ENCODE peak calls at places on chromosome 10, in four cellular contexts. W is MM.1S, V is ascending aorta, Z is adrenal gland. Y is an unnamed sample. For H3K4me1, the result is how much of the 10 kb centered on the place peaks cover.

GRCh38 chr10:124049484-124049883 is 43.9 kb downstream of the CHST15 start:
- DNase-seq in V (no peak), Z (no peak), W (no peak), Y (no peak)

GRCh38 chr10:688621-689426 is 644 bp downstream of the DIP2C start:
- DNase-seq in V (no peak), Z (peak), W (no peak), Y (peak)

GRCh38 chr10:115854740-115855435 is 418.1 kb downstream of the GFRA1 start:
- DNase-seq in W (no peak), V (no peak), Z (no peak), Y (no peak)

GRCh38 chr10:93518531-93518930 is 22.1 kb downstream of the CEP55 start:
- DNase-seq in Z (no peak), V (no peak), W (no peak), Y (no peak)

GRCh38 chr10:78831457-78831856 is 237.3 kb upstream of the ZMIZ1 start:
- DNase-seq in Z (no peak), V (no peak), W (no peak), Y (no peak)

GRCh38 chr10:63708421-63708820 is 187.2 kb downstream of the REEP3 start:
- DNase-seq in Z (no peak), V (no peak), W (no peak), Y (no peak)

GRCh38 chr10:22341190-22341935 is 3.9 kb upstream of the SPAG6 start:
- DNase-seq in V (no peak), Z (no peak), W (no peak), Y (no peak)

GRCh38 chr10:17229016-17229716 is 1.1 kb downstream of the VIM start:
- DNase-seq in W (peak), V (peak), Z (peak), Y (peak)

GRCh38 chr10:91779011-91779605 is 19.1 kb upstream of the TNKS2 start:
- DNase-seq in V (no peak), Z (no peak), W (no peak), Y (no peak)

GRCh38 chr10:103640436-103641181 is 147.1 kb downstream of the NEURL1 start:
- DNase-seq in W (no peak), Z (no peak), V (no peak), Y (no peak)

GRCh38 chr10:24556746-24557742 is 166.6 kb downstream of the ARHGAP21 start:
- DNase-seq in Z (peak), W (peak), V (peak), Y (no peak)

GRCh38 chr10:78556700-78557432 is 511.9 kb upstream of the ZMIZ1 start:
- DNase-seq in V (no peak), W (no peak), Z (no peak), Y (no peak)

GRCh38 chr10:6689036-6689435 is 109.0 kb upstream of the PRKCQ start:
- DNase-seq in W (no peak), Z (no peak), V (no peak), Y (no peak)

GRCh38 chr10:11295492-11295891 is 277.8 kb downstream of the CELF2 start:
- DNase-seq in Z (no peak), W (no peak), V (no peak), Y (no peak)

GRCh38 chr10:116385994-116386809 is 41.4 kb upstream of the PNLIPRP3 start:
- DNase-seq in V (no peak), W (peak), Z (no peak), Y (no peak)

GRCh38 chr10:7318836-7319235 is 92.0 kb downstream of the SFMBT2 start:
- DNase-seq in Z (no peak), W (no peak), V (no peak), Y (no peak)

GRCh38 chr10:10869592-10869991 is 148.1 kb upstream of the CELF2 start:
- DNase-seq in Z (no peak), W (no peak), V (no peak), Y (no peak)

GRCh38 chr10:75284097-75284485 is 48.3 kb upstream of the COMTD1 start:
- DNase-seq in W (no peak), V (no peak), Z (no peak), Y (no peak)

GRCh38 chr10:67015225-67015624 is 89.4 kb downstream of the LRRTM3 start:
- DNase-seq in Z (no peak), W (peak), V (no peak), Y (no peak)

DNA sequence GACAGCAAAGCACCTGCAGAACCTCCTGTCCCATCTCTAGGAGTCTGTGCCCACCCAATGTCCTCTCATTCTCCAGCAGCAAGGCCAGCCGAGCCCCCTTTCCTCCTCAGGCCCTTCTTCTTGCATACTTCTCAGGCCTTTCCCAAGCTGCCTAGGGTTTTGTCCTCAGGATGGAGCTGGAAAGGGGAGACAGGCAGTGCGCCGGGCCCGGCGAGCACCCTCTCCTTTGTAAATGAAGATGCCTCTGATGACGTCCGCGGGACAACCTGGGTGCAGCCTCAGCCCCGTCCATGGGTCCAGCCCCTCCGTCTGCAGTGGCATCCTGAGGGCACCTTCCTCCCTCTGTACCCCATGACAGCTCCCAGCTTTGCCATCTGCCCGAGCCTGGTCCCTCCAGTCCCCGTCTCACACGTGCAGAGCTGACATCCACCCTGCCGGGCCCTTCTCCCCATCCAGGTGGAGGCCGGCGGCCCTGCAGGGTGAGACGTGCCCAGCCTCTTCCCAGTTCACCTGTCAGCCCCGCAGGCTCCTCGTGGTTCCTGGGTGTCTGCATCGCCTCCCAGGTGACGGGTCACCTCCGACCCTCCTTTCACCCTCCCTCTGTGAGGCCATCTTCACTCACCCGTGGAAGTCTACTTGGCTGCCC is 36.4 kb downstream of the JAKMIP3 start:
- DNase-seq in V (no peak), Z (peak), W (no peak), Y (no peak)
- H3K4me1 ChIP-seq in V (under half), Z (under half), W (under half), Y (under half)

DNA sequence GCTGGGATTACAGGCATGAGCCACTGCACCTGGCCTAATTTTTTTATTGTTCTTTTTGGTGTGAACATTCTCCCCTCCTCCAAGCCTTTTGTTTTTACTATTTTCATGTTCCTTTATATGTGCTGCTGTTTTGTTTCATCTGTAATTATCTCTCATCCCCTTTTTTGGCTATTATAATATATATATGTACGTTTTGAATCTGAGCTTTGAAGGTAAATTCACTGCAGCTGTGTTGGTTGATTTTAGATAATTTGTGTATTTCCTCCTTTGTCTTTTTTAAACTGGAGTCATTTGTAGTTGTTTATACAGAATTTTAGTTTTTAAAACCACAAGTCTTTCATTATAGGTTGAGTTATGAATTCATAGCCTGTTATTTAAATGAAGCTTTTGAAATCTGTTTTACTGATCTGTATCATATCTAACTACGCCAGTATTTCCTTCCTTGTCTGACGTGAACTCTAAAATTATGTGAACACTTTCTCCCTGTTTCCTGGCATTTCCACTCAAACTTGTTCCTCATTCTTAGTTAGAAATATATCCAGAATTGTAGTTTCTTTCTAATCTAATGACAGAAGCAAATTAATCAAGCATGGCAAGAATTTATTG is 54.9 kb downstream of the PTEN start:
- DNase-seq in W (no peak), Z (no peak), V (no peak), Y (no peak)
- H3K27ac ChIP-seq in W (no peak), Z (no peak), V (peak), Y (peak)

DNA sequence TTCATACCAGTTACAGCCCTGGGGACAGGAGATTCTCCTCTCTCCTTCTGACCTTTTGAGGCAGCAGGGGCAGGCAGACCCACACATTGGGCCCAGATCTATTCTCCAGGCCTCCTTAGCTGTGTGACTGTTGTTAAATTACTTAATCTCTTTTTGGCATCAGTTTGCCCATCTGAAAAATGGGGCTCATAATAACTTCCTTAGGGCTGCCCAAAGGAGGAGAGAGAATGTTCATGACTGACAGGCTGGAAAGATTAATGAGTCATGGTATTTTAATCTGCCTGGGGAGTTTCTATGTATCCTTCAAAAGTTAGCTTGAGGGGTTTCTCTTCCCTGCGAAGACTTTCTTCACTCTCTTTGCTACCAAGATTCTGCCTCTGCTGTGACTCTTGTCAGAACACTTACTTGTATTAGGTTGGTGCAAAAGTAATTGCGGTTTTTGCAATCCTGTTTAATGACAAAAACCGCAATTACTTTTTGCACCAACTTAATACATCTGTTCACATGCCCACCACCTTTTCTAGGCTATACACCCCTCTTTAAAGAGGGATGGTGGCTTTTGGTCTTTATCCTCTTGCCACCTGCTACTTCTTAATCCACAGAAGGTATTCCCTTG is 83.4 kb downstream of the ARID5B start:
- DNase-seq in W (no peak), Z (no peak), V (no peak), Y (no peak)
- H3K4me1 ChIP-seq in W (under half), Z (under half), V (under half), Y (under half)

GRCh38 chr10:95247200-95247880 is 43.5 kb downstream of the PDLIM1 start:
- DNase-seq in V (no peak), Z (no peak), W (peak), Y (no peak)

GRCh38 chr10:95248989-95249388 is 41.8 kb downstream of the PDLIM1 start:
- DNase-seq in V (no peak), W (no peak), Z (no peak), Y (peak)

GRCh38 chr10:95249467-95249866 is 41.3 kb downstream of the PDLIM1 start:
- DNase-seq in Z (no peak), W (no peak), V (no peak), Y (no peak)

GRCh38 chr10:95246582-95247051 is 44.2 kb downstream of the PDLIM1 start:
- DNase-seq in Z (peak), W (peak), V (peak), Y (peak)

DNA sequence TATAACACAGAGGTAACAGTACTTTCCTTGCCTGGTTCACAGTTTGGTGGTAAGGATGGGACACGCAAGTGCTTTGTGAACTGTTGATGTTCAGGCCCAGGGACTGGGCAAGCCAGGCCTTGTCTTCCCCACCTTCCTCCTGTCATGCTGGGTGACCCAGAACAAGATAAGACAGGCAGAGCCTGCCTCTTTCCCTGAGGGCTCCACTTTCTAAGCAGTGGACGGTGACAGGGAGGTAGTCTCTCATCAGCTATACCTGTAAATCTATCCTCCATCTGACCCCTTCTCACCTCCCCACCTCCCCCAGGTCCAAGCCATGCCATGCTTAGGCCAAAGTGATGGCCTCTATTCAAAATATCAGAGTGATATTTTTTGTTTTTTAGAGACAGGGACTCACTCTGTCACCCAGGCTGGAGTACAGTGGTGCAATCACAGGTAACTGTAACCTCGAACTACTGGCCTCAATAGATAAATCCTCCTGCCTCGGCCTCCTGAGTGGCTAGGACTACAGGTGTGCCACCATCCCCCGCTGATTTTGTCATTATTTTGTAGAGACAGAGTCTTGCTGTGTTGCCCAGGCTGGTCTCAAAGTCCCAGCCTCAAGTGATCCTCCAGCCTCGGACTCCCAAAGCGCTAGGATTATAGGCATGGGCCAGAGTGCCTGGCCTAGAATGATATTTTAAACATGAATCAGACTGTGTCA is 42.8 kb downstream of the PDLIM1 start:
- DNase-seq in V (no peak), W (no peak), Z (no peak), Y (no peak)
- H3K27ac ChIP-seq in V (peak), W (peak), Z (no peak), Y (peak)

DNA sequence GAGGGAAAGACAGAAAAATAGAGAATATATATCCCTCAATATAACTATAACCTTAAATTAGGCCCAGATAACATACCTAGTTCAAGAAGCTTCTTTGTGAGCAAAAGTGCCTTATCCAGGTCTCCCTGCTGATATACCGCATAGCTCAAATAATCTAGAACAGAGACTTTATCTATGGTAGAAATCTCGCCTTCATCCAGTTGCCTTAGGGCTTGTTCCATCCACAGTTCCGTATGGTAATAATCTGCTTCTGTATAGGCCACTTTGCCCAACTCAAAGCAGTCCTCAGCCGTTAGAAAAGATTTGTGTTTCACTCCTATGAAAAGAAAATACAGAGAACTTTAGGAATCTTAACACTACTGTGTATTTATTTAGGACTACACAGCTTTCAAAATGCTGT is 43.4 kb downstream of the P4HA1 start:
- DNase-seq in Z (no peak), W (no peak), V (no peak), Y (no peak)
- H3K4me1 ChIP-seq in Z (under half), W (under half), V (under half), Y (under half)

GRCh38 chr10:73865107-73865458 is 9.3 kb downstream of the CAMK2G start:
- DNase-seq in Z (no peak), W (no peak), V (no peak), Y (no peak)
- H3K27ac ChIP-seq in Z (no peak), W (peak), V (peak), Y (peak)

GRCh38 chr10:57460540-57460939 is 807.2 kb downstream of the IPMK start:
- DNase-seq in V (no peak), Z (no peak), W (no peak), Y (no peak)

GRCh38 chr10:57468886-57469432 is 798.7 kb downstream of the IPMK start:
- DNase-seq in Z (no peak), V (no peak), W (no peak), Y (no peak)

GRCh38 chr10:57465155-57465554 is 802.5 kb downstream of the IPMK start:
- DNase-seq in Z (no peak), V (no peak), W (no peak), Y (no peak)
- H3K4me1 ChIP-seq in Z (under half), V (under half), W (under half), Y (under half)

GRCh38 chr10:43136995-43137700 is 1.1 kb upstream of the CSGALNACT2 start:
- DNase-seq in V (no peak), Z (peak), W (no peak), Y (no peak)
- H3K27ac ChIP-seq in V (peak), Z (peak), W (peak), Y (peak)

DNA sequence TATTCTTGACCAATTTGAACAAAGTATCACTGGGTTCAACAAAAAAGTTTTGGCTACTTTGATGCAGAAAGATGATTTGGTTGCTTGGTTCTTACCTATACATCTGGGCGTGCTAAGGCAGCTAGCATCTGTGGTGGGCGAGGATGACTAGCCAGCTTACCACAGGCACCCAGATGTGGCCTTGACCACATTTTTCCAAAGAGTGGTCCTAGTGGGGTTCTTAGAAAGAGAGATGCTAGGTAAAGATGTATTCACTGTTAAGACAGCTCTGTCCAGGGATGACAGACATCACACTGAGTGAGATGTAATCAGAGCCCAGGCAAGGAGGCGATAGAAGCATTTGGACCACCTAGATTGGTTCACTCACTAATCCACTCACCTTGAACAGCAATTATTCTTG is 785 bp downstream of the DNTT start:
- DNase-seq in V (no peak), Z (no peak), W (no peak), Y (no peak)
- H3K4me1 ChIP-seq in V (under half), Z (under half), W (under half), Y (under half)